ENCODE peak calls at places on chromosomes 13 and 19, in seven cellular contexts. F is MG63; Y is heart left ventricle; X is Peyer's patch; T is lung; B is CD8-positive, alpha-beta T cell; E is tibial nerve. D is an unnamed sample. For H3K9me3, the result is how much of the 10 kb centered on the place peaks cover.

GRCh38 chr13:22049384-22049783 is 378.5 kb downstream of the FGF9 start:
- DNase-seq in F (no peak), B (no peak), X (no peak), T (no peak), E (no peak), Y (no peak), D (no peak)

GRCh38 chr13:61162636-61163035 is 253.0 kb downstream of the PCDH20 start:
- DNase-seq in E (no peak), X (no peak), Y (no peak), B (no peak), F (no peak), T (no peak), D (no peak)

GRCh38 chr13:33340631-33341030 is 55.1 kb upstream of the STARD13 start:
- DNase-seq in Y (no peak), X (no peak), B (no peak), T (no peak), E (no peak), F (no peak), D (no peak)

GRCh38 chr13:51825681-51826254 is 19.2 kb downstream of the TMEM272 start:
- DNase-seq in B (no peak), T (no peak), E (no peak), Y (no peak), F (no peak), X (no peak), D (no peak)

GRCh38 chr19:5436101-5436947 is 18.9 kb upstream of the ZNRF4 start:
- DNase-seq in E (no peak), B (no peak), F (peak), X (no peak), T (no peak), Y (peak), D (no peak)

GRCh38 chr19:46716013-46716671 is 772 bp downstream of the PRKD2 start:
- DNase-seq in F (peak), E (no peak), T (no peak), Y (no peak), X (no peak), B (no peak), D (no peak)

GRCh38 chr13:101631403-101631802 is 178.9 kb downstream of the ITGBL1 start:
- DNase-seq in X (no peak), B (no peak), F (no peak), E (no peak), T (no peak), Y (no peak), D (no peak)

GRCh38 chr19:54478677-54479266 is 5.7 kb upstream of the CDC42EP5 start:
- DNase-seq in T (no peak), E (no peak), Y (no peak), X (no peak), B (no peak), F (no peak), D (no peak)

GRCh38 chr13:66410314-66410713 is 819.8 kb downstream of the PCDH9 start:
- DNase-seq in X (no peak), E (no peak), T (no peak), F (no peak), B (no peak), Y (no peak), D (no peak)

GRCh38 chr13:50594276-50594970 is 249.1 kb downstream of the DLEU7 start:
- DNase-seq in Y (no peak), X (no peak), B (no peak), T (no peak), E (no peak), F (no peak), D (no peak)

GRCh38 chr19:55258476-55258827 is 365 bp downstream of the PPP6R1 start:
- DNase-seq in F (peak), Y (no peak), T (no peak), X (no peak), E (no peak), B (peak), D (peak)

GRCh38 chr13:31264146-31264545 is 64.4 kb downstream of the B3GLCT start:
- DNase-seq in F (no peak), E (no peak), T (no peak), B (no peak), Y (no peak), X (no peak), D (no peak)

GRCh38 chr19:9348253-9348652 is 14.6 kb upstream of the ZNF177 start:
- DNase-seq in B (no peak), E (no peak), F (no peak), T (no peak), Y (no peak), X (no peak), D (no peak)

GRCh38 chr19:11984986-11985385 is 20.1 kb downstream of the ZNF763 start:
- DNase-seq in X (no peak), B (no peak), Y (no peak), T (no peak), E (no peak), F (no peak), D (no peak)

GRCh38 chr19:46411088-46412033 is 2.0 kb downstream of the CCDC8 start:
- DNase-seq in X (no peak), B (no peak), T (no peak), E (no peak), F (no peak), Y (no peak), D (no peak)

GRCh38 chr13:37460211-37460610 is 138.4 kb downstream of the POSTN start:
- DNase-seq in E (no peak), T (no peak), X (no peak), F (no peak), B (no peak), Y (no peak), D (no peak)

GRCh38 chr13:113283904-113284303 is 13.1 kb upstream of the LAMP1 start:
- DNase-seq in B (no peak), F (no peak), Y (no peak), E (no peak), X (no peak), T (no peak), D (no peak)

GRCh38 chr13:35356572-35356971 is 119.9 kb downstream of the MAB21L1 start:
- DNase-seq in F (no peak), Y (no peak), T (no peak), B (no peak), X (no peak), E (no peak), D (no peak)

GRCh38 chr19:51258165-51258564 is 7.3 kb downstream of the SIGLECL1 start:
- DNase-seq in X (no peak), Y (no peak), F (no peak), B (no peak), E (no peak), T (no peak), D (no peak)

GRCh38 chr13:31887311-31887710 is 144.3 kb upstream of the FRY start:
- DNase-seq in T (no peak), Y (no peak), E (no peak), X (no peak), B (no peak), F (no peak), D (no peak)

GRCh38 chr13:71056581-71056980 is 810.4 kb downstream of the DACH1 start:
- DNase-seq in T (no peak), Y (no peak), E (no peak), F (no peak), X (no peak), B (no peak), D (no peak)

GRCh38 chr19:46489445-46490272 is 6.0 kb downstream of the PNMA8B start:
- DNase-seq in T (no peak), F (no peak), Y (peak), E (peak), B (no peak), X (no peak), D (no peak)

GRCh38 chr19:9912551-9913236 is 23.6 kb downstream of the OLFM2 start:
- DNase-seq in X (no peak), B (no peak), T (no peak), F (no peak), E (no peak), Y (no peak), D (no peak)

GRCh38 chr13:75541287-75541686 is 3.6 kb upstream of the COMMD6 start:
- DNase-seq in T (no peak), X (no peak), Y (no peak), B (no peak), F (no peak), E (no peak), D (no peak)

GRCh38 chr19:49672131-49672919 is 4.7 kb upstream of the PRMT1 start:
- DNase-seq in Y (peak), B (peak), E (peak), X (peak), T (peak), F (peak), D (peak)

GRCh38 chr19:1507763-1508506 is 4.9 kb downstream of the ADAMTSL5 start:
- DNase-seq in E (peak), X (peak), Y (peak), F (peak), B (peak), T (peak), D (peak)

GRCh38 chr19:42270346-42271044 is 1.4 kb downstream of the CIC start:
- DNase-seq in T (no peak), B (peak), F (peak), E (no peak), Y (peak), X (peak), D (peak)

DNA sequence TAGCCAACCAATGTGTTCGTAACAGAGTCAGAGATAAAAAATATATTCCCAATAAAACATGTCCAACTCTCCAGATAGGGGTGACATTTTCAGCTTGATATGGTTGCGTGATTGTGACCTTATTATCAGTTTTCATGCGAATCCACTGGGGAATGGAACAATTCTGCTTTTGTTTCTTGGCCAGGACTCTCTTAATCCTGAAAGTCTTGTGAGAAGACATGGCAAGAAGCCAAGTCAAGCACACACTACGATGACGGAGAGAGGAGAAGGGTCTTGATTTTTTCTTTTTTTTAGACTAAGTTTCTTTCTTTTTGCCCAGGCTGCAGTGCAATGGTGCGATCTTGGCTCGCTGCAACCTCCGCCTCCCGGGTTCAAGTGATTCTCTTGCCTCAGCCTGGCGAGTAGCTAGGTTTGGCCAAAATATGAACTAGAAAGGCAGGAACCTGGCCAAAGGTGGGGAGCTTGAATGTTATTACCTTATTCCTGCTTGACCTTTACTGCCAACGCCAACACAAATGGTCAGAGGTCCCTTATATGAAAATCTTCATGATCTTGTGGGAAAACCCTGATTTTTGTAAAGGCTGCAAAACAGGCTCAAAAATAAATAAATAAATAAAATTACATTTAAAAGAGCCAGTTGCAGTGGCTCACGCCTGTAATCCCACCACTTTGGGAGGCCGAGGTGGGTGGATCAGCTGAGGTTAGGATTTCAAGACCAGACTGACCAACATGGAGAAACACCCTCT is 14.5 kb downstream of the ZNF816 start:
- DNase-seq in X (no peak), E (no peak), T (no peak), F (no peak), B (no peak), Y (no peak), D (no peak)
- H3K9me3 ChIP-seq in X (half or more), E (half or more), T (under half), F (under half), B (half or more), Y (half or more), D (under half)

GRCh38 chr19:7074705-7075282 is 5.3 kb downstream of the ZNF557 start:
- DNase-seq in Y (no peak), B (no peak), F (peak), E (no peak), X (no peak), T (no peak), D (no peak)

GRCh38 chr19:7072541-7072940 is 3.0 kb downstream of the ZNF557 start:
- DNase-seq in T (no peak), X (no peak), F (no peak), Y (no peak), E (no peak), B (no peak), D (no peak)

GRCh38 chr19:7078007-7078406 is 8.5 kb downstream of the ZNF557 start:
- DNase-seq in F (no peak), Y (no peak), X (no peak), B (no peak), T (no peak), E (no peak), D (no peak)

GRCh38 chr19:7076151-7076550 is 6.6 kb downstream of the ZNF557 start:
- DNase-seq in B (no peak), Y (no peak), T (no peak), F (no peak), E (no peak), X (no peak), D (no peak)
- H3K9me3 ChIP-seq in B (under half), Y (half or more), T (under half), F (half or more), E (half or more), X (half or more), D (under half)

DNA sequence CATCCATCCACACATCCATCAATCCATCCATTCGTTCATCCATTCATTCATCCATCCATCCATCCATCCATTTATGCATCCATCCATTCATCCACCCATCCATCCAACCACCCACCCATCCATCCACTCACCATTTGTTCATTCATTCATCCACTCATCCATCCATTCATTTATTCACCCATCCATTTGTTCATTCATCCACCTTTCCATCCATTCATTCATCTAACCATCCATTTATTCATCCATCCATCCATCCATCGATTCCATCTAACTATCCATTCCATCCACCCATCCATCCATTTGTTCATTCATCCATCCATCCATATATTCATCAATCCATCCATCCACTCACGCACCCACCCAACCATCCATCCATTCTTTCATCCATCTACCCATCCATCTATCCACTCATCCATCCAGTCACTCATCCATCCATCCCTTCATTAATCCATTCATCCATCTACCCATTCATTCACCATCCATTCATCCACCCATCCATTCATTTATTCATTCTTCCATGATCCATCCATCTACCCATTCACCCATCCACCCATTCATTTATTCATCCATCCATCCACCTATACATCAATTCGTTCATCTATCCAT is 225.0 kb downstream of the TUBA3C start:
- DNase-seq in T (no peak), F (no peak), B (no peak), E (no peak), X (no peak), Y (no peak), D (no peak)
- H3K9me3 ChIP-seq in T (under half), F (under half), B (under half), E (under half), X (under half), Y (under half), D (under half)

GRCh38 chr19:2858864-2859263 is 8.3 kb upstream of the ZNF556 start:
- DNase-seq in B (no peak), X (no peak), Y (no peak), E (no peak), F (no peak), T (no peak), D (no peak)
- H3K9me3 ChIP-seq in B (under half), X (under half), Y (half or more), E (half or more), F (under half), T (under half), D (under half)

D was measured in T-helper 17 cell.